ENCODE peak calls at places on chromosomes 13 and 19, in seven cellular contexts. N, W, Q, O, C, L and P are unnamed samples.

GRCh38 chr19:37505958-37506386 is 767 bp upstream of the ZNF793 start:
- DNase-seq in N (no peak), W (no peak), Q (no peak), O (no peak), C (no peak), L (no peak), P (no peak)

GRCh38 chr13:25722893-25723292 is 328.9 kb downstream of the SHISA2 start:
- DNase-seq in N (no peak), W (no peak), Q (no peak), O (no peak), C (no peak), L (no peak), P (no peak)

GRCh38 chr19:14536926-14537692 is 7.7 kb downstream of the TECR start:
- DNase-seq in N (no peak), W (no peak), Q (no peak), O (peak), C (peak), L (peak), P (peak)

GRCh38 chr13:111201304-111201940 is 86.3 kb downstream of the ARHGEF7 start:
- DNase-seq in N (no peak), W (no peak), Q (no peak), O (no peak), C (no peak), L (no peak), P (no peak)

GRCh38 chr13:34340534-34340933 is 522.6 kb downstream of the RFC3 start:
- DNase-seq in N (no peak), W (no peak), Q (no peak), O (no peak), C (no peak), L (peak), P (peak)

GRCh38 chr19:7068599-7068998 is 904 bp upstream of the ZNF557 start:
- DNase-seq in N (no peak), W (no peak), Q (no peak), O (no peak), C (no peak), L (no peak), P (no peak)

GRCh38 chr19:46000497-46001246 is 5.4 kb downstream of the CCDC61 start:
- DNase-seq in N (peak), W (peak), Q (no peak), O (no peak), C (no peak), L (peak), P (no peak)

GRCh38 chr13:27922974-27923612 is 3.3 kb downstream of the PDX1 start:
- DNase-seq in N (no peak), W (no peak), Q (no peak), O (no peak), C (no peak), L (no peak), P (no peak)

GRCh38 chr19:12513531-12514061 is 29.0 kb upstream of the ZNF709 start:
- DNase-seq in N (no peak), W (no peak), Q (no peak), O (no peak), C (no peak), L (no peak), P (no peak)